ENCODE peak calls at places on chromosomes 7 and 10, in nine cellular contexts. H is neural progenitor cell; Q is A549; T is PC-9; J is GM23338; Y is CD4-positive, alpha-beta memory T cell; K is SJCRH30; F is gastrocnemius medialis; M is small intestine. V is an unnamed sample.

GRCh38 chr7:91169819-91170218 is 94.4 kb upstream of the FZD1 start:
- DNase-seq in H (no peak), Q (no peak), T (no peak), J (peak; percentile 16), Y (no peak), K (no peak), F (no peak), M (no peak), V (no peak)

GRCh38 chr10:15321431-15322321 is 49.4 kb downstream of the FAM171A1 start:
- DNase-seq in H (no peak), Q (no peak), T (no peak), J (no peak), Y (no peak), K (peak; percentile 22), F (no peak), M (peak; percentile 41), V (no peak)

GRCh38 chr7:116930156-116930913 is 23.0 kb upstream of the ST7 start:
- DNase-seq in H (peak; percentile 89), Q (peak; percentile 76), T (peak; percentile 75), J (peak; percentile 96), Y (peak; percentile 59), K (peak; percentile 79), F (peak; percentile 60), M (peak; percentile 70), V (no peak)

GRCh38 chr7:874036-874749 is 2.2 kb upstream of the GET4 start:
- DNase-seq in H (no peak), Q (no peak), T (no peak), J (no peak), Y (no peak), K (no peak), F (no peak), M (no peak), V (no peak)

GRCh38 chr7:151740180-151740845 is 136.6 kb downstream of the PRKAG2 start:
- DNase-seq in H (peak; percentile 76), Q (no peak), T (no peak), J (no peak), Y (no peak), K (no peak), F (no peak), M (no peak), V (no peak)

GRCh38 chr7:36015733-36016132 is 137.3 kb upstream of the EEPD1 start:
- DNase-seq in H (no peak), Q (no peak), T (no peak), J (no peak), Y (no peak), K (no peak), F (no peak), M (no peak), V (no peak)

GRCh38 chr10:58956926-58957325 is 219.5 kb upstream of the PHYHIPL start:
- DNase-seq in H (no peak), Q (no peak), T (no peak), J (no peak), Y (no peak), K (no peak), F (no peak), M (no peak), V (no peak)

GRCh38 chr10:119090026-119090808 is 9.6 kb upstream of the EIF3A start:
- DNase-seq in H (no peak), Q (no peak), T (no peak), J (no peak), Y (peak; percentile 72), K (no peak), F (no peak), M (peak; percentile 73), V (no peak)

GRCh38 chr10:7117806-7118674 is 292.8 kb downstream of the SFMBT2 start:
- DNase-seq in H (peak; percentile 5), Q (no peak), T (no peak), J (no peak), Y (no peak), K (no peak), F (no peak), M (no peak), V (no peak)

GRCh38 chr10:126021833-126022500 is 125.6 kb downstream of the FANK1 start:
- DNase-seq in H (no peak), Q (no peak), T (no peak), J (no peak), Y (no peak), K (no peak), F (no peak), M (peak; percentile 11), V (no peak)

GRCh38 chr10:98489561-98490481 is 43.1 kb upstream of the HPS1 start:
- DNase-seq in H (no peak), Q (no peak), T (no peak), J (no peak), Y (no peak), K (no peak), F (no peak), M (no peak), V (peak; percentile 85)

GRCh38 chr10:48450811-48451466 is 144.5 kb downstream of the MAPK8 start:
- DNase-seq in H (no peak), Q (no peak), T (no peak), J (no peak), Y (no peak), K (no peak), F (no peak), M (no peak), V (no peak)

GRCh38 chr10:8453587-8453986 is 399.1 kb downstream of the GATA3 start:
- DNase-seq in H (no peak), Q (no peak), T (peak; percentile 12), J (no peak), Y (no peak), K (no peak), F (no peak), M (no peak), V (no peak)

GRCh38 chr7:1210979-1211608 is 21.6 kb upstream of the UNCX start:
- DNase-seq in H (no peak), Q (no peak), T (no peak), J (no peak), Y (no peak), K (no peak), F (no peak), M (no peak), V (no peak)

GRCh38 chr7:36278767-36279171 is 110.9 kb upstream of the ANLN start:
- DNase-seq in H (no peak), Q (no peak), T (no peak), J (peak; percentile 68), Y (no peak), K (no peak), F (no peak), M (no peak), V (no peak)

GRCh38 chr7:24576171-24577052 is 3.2 kb downstream of the PALS2 start:
- DNase-seq in H (peak; percentile 81), Q (peak; percentile 75), T (peak; percentile 16), J (peak; percentile 83), Y (no peak), K (peak; percentile 51), F (no peak), M (peak; percentile 78), V (no peak)

GRCh38 chr10:4541292-4541691 is 284.7 kb upstream of the AKR1E2 start:
- DNase-seq in H (no peak), Q (no peak), T (peak; percentile 58), J (no peak), Y (no peak), K (no peak), F (no peak), M (peak; percentile 13), V (peak; percentile 82)

GRCh38 chr7:129757991-129758390 is 146.5 kb downstream of the NRF1 start:
- DNase-seq in H (no peak), Q (no peak), T (no peak), J (no peak), Y (no peak), K (no peak), F (no peak), M (no peak), V (no peak)

GRCh38 chr10:127845756-127846155 is 47.0 kb downstream of the CLRN3 start:
- DNase-seq in H (no peak), Q (no peak), T (no peak), J (no peak), Y (no peak), K (no peak), F (no peak), M (no peak), V (no peak)

GRCh38 chr7:2202361-2202761 is 30.4 kb downstream of the MAD1L1 start:
- DNase-seq in H (no peak), Q (no peak), T (no peak), J (peak; percentile 23), Y (no peak), K (no peak), F (no peak), M (no peak), V (no peak)

GRCh38 chr10:32271617-32272016 is 75.3 kb downstream of the EPC1 start:
- DNase-seq in H (no peak), Q (no peak), T (no peak), J (no peak), Y (no peak), K (no peak), F (no peak), M (no peak), V (peak; percentile 50)

GRCh38 chr7:65225422-65226006 is 148.1 kb upstream of the ZNF92 start:
- DNase-seq in H (no peak), Q (no peak), T (no peak), J (no peak), Y (no peak), K (no peak), F (no peak), M (no peak), V (no peak)

GRCh38 chr10:71999360-72000072 is 35.3 kb downstream of the CHST3 start:
- DNase-seq in H (peak; percentile 37), Q (no peak), T (no peak), J (peak; percentile 22), Y (no peak), K (peak; percentile 94), F (no peak), M (no peak), V (no peak)
- H3K27ac ChIP-seq in H (no peak overlapping the region), Q (peak overlapping the region; percentile 32), T (peak overlapping the region; percentile 69), J (no peak overlapping the region), Y (no peak overlapping the region), K (peak overlapping the region; percentile 79), F (peak overlapping the region; percentile 86), M (no peak overlapping the region), V (peak overlapping the region; percentile 78)

GRCh38 chr10:6100370-6100769 is 11.5 kb downstream of the RBM17 start:
- DNase-seq in H (no peak), Q (no peak), T (no peak), J (no peak), Y (no peak), K (no peak), F (no peak), M (no peak), V (no peak)
- H3K27ac ChIP-seq in H (no peak overlapping the region), Q (no peak overlapping the region), T (no peak overlapping the region), J (no peak overlapping the region), Y (no peak overlapping the region), K (no peak overlapping the region), F (no peak overlapping the region), M (no peak overlapping the region), V (no peak overlapping the region)

GRCh38 chr10:91607661-91608442 is 25.0 kb downstream of the PPP1R3C start:
- DNase-seq in H (peak; percentile 16), Q (no peak), T (no peak), J (no peak), Y (no peak), K (no peak), F (no peak), M (no peak), V (no peak)
- H3K27ac ChIP-seq in H (no peak overlapping the region), Q (peak overlapping the region; percentile 87), T (no peak overlapping the region), J (no peak overlapping the region), Y (no peak overlapping the region), K (no peak overlapping the region), F (peak overlapping the region; percentile 90), M (no peak overlapping the region), V (peak overlapping the region; percentile 89)

DNA sequence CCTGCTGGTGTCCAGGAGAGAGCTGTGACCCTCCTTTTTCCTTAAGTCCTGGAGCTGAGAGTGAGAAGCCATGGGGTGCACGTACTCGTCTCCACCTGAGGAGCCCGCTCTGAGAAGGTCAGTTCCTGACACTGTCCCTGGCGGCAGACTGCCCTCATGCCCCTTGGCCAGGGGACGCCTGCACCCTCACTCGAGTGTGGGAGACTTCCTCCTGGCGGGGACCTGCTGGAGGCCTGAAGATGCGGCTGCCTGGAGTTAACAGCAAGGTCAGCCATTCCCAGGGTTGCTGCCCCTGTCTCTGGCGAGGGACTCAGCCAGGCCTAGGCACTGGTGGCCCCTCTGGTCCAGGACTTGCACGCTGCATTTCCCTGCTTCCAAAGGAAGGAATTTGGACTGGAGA is 26.4 kb downstream of the TMEM120A start:
- DNase-seq in H (no peak), Q (no peak), T (no peak), J (no peak), Y (no peak), K (no peak), F (no peak), M (no peak), V (no peak)
- H3K27ac ChIP-seq in H (peak overlapping the region; percentile 23), Q (no peak overlapping the region), T (no peak overlapping the region), J (peak overlapping the region; percentile 32), Y (no peak overlapping the region), K (peak overlapping the region; percentile 100), F (peak overlapping the region; percentile 97), M (no peak overlapping the region), V (no peak overlapping the region)